ENCODE peak calls at places on chromosomes 5 and 9, in seven cellular contexts. G is OCI-LY7; V is stomach; P is GM23338; E is Karpas-422; D is hepatocyte; F is CD8-positive, alpha-beta T cell. U is an unnamed sample. For H3K4me1, the result is how much of the 10 kb centered on the place peaks cover.

GRCh38 chr5:55154893-55155292 is 5.1 kb upstream of the GPX8 start:
- DNase-seq in G (no peak), V (no peak), P (no peak), E (no peak), D (no peak), F (no peak), U (no peak)

GRCh38 chr9:121650220-121651013 is 1.0 kb upstream of the DAB2IP start:
- DNase-seq in G (no peak), V (peak), P (peak), E (no peak), D (peak), F (no peak), U (peak)

GRCh38 chr5:9898319-9898718 is 268.2 kb upstream of the TAS2R1 start:
- DNase-seq in G (peak), V (no peak), P (peak), E (peak), D (peak), F (no peak), U (peak)

GRCh38 chr5:103428411-103428871 is 134.1 kb downstream of the NUDT12 start:
- DNase-seq in G (no peak), V (peak), P (no peak), E (no peak), D (no peak), F (no peak), U (peak)

GRCh38 chr9:36470891-36471290 is 70.8 kb upstream of the RNF38 start:
- DNase-seq in G (peak), V (peak), P (no peak), E (peak), D (peak), F (peak), U (no peak)

GRCh38 chr5:13955896-13956295 is 11.4 kb upstream of the DNAH5 start:
- DNase-seq in G (no peak), V (no peak), P (no peak), E (no peak), D (no peak), F (no peak), U (no peak)

GRCh38 chr5:179266291-179267070 is 78.8 kb downstream of the ADAMTS2 start:
- DNase-seq in G (no peak), V (peak), P (no peak), E (no peak), D (peak), F (no peak), U (no peak)

GRCh38 chr5:56004874-56005273 is 10.1 kb upstream of the IL6ST start:
- DNase-seq in G (no peak), V (no peak), P (no peak), E (no peak), D (no peak), F (no peak), U (no peak)

GRCh38 chr5:5534333-5534732 is 111.9 kb downstream of the ICE1 start:
- DNase-seq in G (no peak), V (no peak), P (no peak), E (no peak), D (no peak), F (no peak), U (no peak)

DNA sequence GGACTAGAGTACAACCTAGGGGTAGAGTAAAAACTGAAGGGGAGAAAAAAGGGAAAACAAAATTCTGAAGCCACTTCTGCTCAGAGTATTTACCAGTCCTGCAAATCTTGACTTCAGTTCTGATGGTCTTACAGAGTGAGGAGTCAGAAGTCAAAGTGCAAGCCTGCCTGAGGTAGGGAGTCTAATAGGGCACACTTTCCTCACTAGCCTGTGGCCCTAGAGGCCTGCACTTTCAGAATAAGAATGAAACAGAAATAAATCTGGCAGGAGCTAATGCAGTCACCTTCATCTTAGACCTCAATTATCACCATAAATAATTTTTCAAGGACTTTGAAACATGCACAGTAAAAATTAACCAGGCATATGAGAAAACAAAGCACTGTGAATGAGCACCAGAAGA is 20.7 kb upstream of the ACSL6 start:
- DNase-seq in G (no peak), V (no peak), P (no peak), E (no peak), D (no peak), F (no peak), U (no peak)
- H3K4me3 ChIP-seq in G (no peak), V (no peak), P (no peak), E (no peak), D (no peak), F (no peak), U (no peak)

GRCh38 chr5:177473461-177473991 is at the start of gene DBN1:
- DNase-seq in G (peak), V (peak), P (peak), E (peak), D (peak), F (no peak), U (peak)

GRCh38 chr5:177474845-177475562 is 1.6 kb upstream of the DBN1 start:
- DNase-seq in G (no peak), V (no peak), P (no peak), E (no peak), D (no peak), F (no peak), U (no peak)

GRCh38 chr5:177472460-177473441 is 683 bp downstream of the DBN1 start:
- DNase-seq in G (peak), V (peak), P (peak), E (peak), D (peak), F (peak), U (peak)

GRCh38 chr5:177475563-177476427 is 2.4 kb upstream of the DBN1 start:
- DNase-seq in G (no peak), V (no peak), P (no peak), E (no peak), D (no peak), F (no peak), U (no peak)

DNA sequence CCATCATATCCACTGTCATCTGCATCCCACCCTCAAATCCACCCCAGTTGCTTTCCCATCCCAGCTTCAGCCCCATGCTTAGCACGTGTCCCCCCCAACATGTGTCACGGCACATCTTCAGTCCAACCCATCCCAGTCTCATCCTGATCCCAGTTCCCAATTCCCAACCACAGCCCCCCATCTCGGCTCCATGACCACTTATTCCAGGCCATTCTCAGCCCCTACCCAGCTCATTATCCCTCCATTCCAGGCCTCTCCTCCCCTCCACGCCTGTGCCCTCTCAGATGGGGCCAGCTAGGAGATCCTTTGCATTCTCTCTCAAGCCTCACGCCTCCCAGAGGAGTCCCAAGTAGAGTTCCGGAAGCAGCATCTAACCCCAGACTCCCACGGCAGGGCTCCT is 660 bp upstream of the DBN1 start:
- DNase-seq in G (no peak), V (no peak), P (no peak), E (no peak), D (no peak), F (no peak), U (no peak)
- H3K4me1 ChIP-seq in G (under half), V (half or more), P (half or more), E (under half), D (under half), F (under half), U (under half)

DNA sequence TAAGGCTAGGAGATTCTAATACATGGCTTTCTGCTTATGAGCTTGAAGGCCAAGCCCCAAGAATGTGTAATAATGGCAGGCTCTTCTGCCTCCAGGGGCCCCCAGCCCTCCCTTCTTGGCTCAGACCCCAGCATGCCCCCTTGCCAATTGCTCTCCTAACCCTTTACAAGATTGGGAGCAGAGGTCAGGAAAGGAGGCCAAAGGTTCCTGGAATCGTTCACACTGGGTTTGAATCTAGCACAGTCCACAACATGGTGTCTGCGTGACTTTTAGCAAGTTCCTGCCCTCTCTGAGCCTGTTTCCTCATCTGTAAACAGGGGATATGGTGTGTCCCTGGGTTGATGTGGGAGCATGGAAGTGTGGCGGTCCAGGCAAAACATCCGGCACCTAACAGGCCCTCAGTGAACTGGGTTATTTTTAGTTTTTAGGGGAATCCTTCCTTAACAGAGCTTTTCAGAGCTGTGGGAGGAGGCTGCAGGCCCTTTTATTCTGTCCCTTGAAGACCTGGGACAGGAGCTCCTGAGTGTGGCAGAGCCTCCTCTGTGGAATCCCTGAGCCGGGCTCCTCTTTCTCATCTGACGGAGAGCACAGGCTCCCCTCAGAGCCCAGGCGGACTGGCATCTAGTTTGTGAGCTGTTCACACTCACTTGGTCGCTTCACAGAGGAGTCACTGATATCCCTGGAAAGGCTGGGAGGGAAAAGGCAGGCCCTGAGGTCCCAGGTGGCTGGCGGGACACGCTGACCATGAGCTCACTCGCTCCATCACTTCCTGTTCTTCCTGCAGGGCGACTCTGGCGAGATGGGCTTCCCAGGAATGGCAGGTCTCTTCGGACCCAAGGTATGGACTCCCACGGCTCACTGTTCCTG is 23.4 kb upstream of the ORM1 start:
- DNase-seq in G (no peak), V (peak), P (no peak), E (no peak), D (no peak), F (peak), U (no peak)
- H3K4me3 ChIP-seq in G (no peak), V (no peak), P (no peak), E (no peak), D (no peak), F (no peak), U (no peak)

DNA sequence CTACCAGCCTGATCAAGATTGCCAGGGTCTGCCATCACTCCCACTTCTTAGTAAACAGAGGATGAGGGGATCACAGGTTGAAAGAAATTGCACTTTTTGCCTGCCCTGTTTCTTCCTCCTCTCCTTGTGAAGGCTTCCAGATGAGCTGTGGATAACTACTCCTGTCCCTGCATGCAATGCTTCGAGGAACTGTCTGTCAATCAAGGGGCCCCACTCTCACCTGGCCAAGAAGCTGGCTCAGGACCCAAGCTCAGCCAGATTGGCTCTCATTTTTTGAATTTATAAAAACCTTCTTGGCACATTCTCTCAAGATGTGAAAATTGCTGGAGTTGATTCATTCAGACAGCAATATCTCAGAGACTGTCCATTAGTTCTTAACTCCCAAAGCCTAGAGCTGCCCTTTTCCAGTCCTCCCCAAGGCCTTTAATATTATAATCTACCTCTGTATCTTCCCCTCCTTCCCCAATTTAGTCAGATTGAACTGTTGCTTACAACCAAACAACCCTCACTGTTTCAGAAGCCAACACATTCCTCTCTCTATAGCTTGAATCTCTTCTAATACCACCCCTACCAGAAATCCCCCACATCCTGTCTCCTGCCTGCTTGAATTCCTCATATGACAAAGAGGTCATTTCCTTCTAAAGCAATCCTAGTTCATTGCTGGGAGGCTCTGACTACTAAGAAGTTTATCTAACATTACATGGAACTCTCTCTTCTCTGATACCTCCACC is 11.3 kb downstream of the SPARC start:
- DNase-seq in G (no peak), V (no peak), P (peak), E (no peak), D (no peak), F (no peak), U (no peak)
- H3K4me1 ChIP-seq in G (under half), V (under half), P (under half), E (under half), D (half or more), F (under half), U (under half)

DNA sequence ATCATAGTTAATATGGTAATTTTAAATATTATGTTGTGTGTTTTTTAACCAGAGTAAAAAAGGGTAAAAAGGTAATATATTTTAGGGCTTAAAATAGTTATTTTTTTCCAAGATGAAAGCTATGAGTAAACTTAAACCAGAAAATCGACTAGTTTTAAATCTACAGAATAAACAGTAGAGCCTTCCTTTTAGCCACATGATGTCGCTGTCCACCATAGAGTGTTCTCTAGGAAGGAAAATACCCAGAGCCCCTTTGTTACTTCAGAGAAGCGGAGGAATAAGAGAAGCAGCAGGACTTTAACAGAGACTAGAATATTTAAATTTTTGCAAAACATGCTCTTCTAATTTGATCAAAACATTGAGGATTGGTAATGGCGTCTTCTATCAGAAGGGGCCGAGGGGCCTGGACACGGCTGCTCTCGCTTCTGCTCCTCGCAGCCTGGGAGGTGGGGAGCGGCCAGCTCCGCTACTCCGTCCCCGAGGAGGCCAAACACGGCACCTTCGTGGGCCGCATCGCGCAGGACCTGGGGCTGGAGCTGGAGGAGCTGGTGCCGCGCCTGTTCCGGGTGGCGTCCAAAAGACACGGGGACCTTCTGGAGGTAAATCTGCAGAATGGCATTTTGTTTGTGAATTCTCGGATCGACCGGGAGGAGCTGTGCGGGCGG is at the start of gene PCDHA2:
- DNase-seq in G (no peak), V (no peak), P (peak), E (peak), D (peak), F (no peak), U (no peak)
- H3K4me3 ChIP-seq in G (no peak), V (no peak), P (peak), E (no peak), D (peak), F (no peak), U (no peak)